ENCODE peak calls at places on chromosomes 13 and 19, in seven cellular contexts. L is BJ, E is nephron progenitor cell, M is HFF-Myc, W is activated B cell treated with CpG ODN at 0.5 μM for 24 hours, K is fibroblast of lung, D is left lung. X is an unnamed sample.

GRCh38 chr13:109362606-109363005 is 423.8 kb downstream of the IRS2 start:
- DNase-seq in L (no peak), W (no peak), D (no peak), K (no peak), E (no peak), M (no peak), X (no peak)

GRCh38 chr13:81639984-81640582 is 1299.2 kb upstream of the SPRY2 start:
- DNase-seq in K (no peak), E (peak), W (no peak), D (no peak), L (no peak), M (no peak), X (no peak)

GRCh38 chr19:2294377-2295335 is 12.7 kb upstream of the PEAK3 start:
- DNase-seq in E (no peak), M (peak), K (peak), W (no peak), L (peak), D (no peak), X (no peak)

GRCh38 chr19:39428309-39429112 is 7.2 kb downstream of the RPS16 start:
- DNase-seq in M (no peak), D (no peak), L (peak), K (peak), W (no peak), E (peak), X (no peak)

GRCh38 chr13:32824671-32825070 is 191.6 kb upstream of the KL start:
- DNase-seq in M (peak), K (peak), D (no peak), L (peak), E (no peak), W (no peak), X (no peak)

GRCh38 chr19:49427855-49428546 is 2.8 kb downstream of the GFY start:
- DNase-seq in E (peak), D (peak), L (no peak), K (no peak), W (no peak), M (no peak), X (no peak)

GRCh38 chr19:16895467-16896097 is 6.8 kb downstream of the F2RL3 start:
- DNase-seq in E (no peak), L (no peak), W (no peak), D (peak), K (peak), M (no peak), X (no peak)

GRCh38 chr13:109900723-109901122 is 114.3 kb upstream of the IRS2 start:
- DNase-seq in L (no peak), W (no peak), E (no peak), K (no peak), D (no peak), M (no peak), X (no peak)

GRCh38 chr19:1206733-1207301 is 1.2 kb downstream of the STK11 start:
- DNase-seq in M (no peak), D (peak), K (no peak), W (peak), L (no peak), E (no peak), X (no peak)

GRCh38 chr19:34888091-34888490 is 38.6 kb upstream of the ZNF30 start:
- DNase-seq in W (no peak), M (no peak), D (no peak), K (no peak), L (no peak), E (no peak), X (no peak)
- TF ChIP-seq CTCF in W (no peak), M (no peak), D (no peak), K (no peak), L (no peak), E (no peak), X (no peak)

DNA sequence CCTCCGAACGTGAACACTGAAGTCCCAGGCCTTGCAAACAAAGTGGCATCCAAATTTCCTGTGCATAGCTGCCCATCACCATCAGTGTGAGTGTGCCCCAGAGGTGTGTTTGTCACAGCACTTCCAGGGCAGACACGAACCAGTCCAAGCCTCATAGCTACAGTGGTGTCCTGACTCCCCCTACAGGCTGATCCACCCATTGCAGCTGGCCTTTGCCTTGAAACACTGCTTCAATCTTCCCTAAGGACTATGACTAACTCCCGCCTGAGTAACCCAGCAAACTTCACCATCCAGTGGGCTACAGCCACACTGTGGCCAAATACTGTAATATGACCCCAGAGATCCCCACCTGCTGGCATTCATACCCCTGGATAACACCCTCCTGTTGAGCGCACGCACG is 3.9 kb downstream of the ZNF266 start:
- DNase-seq in K (peak), M (no peak), W (no peak), L (no peak), D (no peak), E (peak), X (peak)
- TF ChIP-seq CTCF in K (peak), M (peak), W (no peak), L (peak), D (peak), E (peak), X (peak)

GRCh38 chr19:9323919-9324583 is at the start of gene ZNF559:
- DNase-seq in K (peak), D (peak), M (peak), L (peak), W (peak), E (peak), X (peak)

GRCh38 chr19:9321338-9321737 is 2.6 kb upstream of the ZNF559 start:
- DNase-seq in M (no peak), W (no peak), D (no peak), E (no peak), K (no peak), L (no peak), X (no peak)

GRCh38 chr19:9324584-9324962 is 594 bp downstream of the ZNF559 start:
- DNase-seq in D (no peak), M (no peak), L (no peak), K (no peak), W (no peak), E (no peak), X (no peak)

DNA sequence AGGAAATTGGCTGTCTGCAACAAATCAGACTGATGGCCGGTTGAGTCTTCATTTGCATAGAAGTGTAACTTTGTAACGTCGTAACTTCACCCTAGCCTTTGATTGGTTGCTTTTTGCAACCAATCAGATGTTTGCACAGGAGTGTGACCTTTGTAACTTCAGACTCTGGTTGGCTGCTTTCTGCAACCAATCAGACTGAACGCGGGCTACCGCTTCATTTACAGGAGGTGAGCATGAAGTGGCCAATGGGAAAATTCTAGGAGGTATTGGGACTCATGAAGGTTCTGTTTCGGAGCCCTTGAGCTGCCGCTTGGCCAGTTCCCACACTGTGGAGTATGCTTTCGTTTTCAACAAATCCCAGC is 441 bp upstream of the ZNF559 start:
- DNase-seq in W (no peak), M (peak), K (peak), D (no peak), E (no peak), L (peak), X (no peak)
- TF ChIP-seq CTCF in W (no peak), M (no peak), K (no peak), D (no peak), E (no peak), L (no peak), X (no peak)

DNA sequence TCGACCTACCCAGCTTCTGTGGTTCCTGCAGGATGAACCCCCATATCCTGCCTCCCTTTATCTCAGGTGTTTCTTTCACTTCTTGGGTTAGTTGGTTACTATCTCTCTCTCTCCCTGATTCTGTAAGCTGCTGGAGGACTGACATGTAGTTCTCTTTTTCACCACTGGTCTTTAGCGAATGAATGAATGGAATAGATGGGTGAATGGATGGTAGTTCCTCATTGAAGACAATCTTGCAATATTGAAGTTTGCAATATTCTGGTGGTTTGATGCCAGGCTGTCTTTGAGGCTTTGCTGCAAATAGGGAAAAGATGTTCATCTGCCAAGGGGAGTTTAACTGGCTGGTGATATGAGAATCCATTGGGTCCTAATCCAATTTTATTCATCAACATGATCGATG is 120.2 kb downstream of the UBL3 start:
- DNase-seq in E (no peak), K (no peak), L (no peak), D (no peak), W (no peak), M (no peak), X (no peak)
- TF ChIP-seq CTCF in E (no peak), K (peak), L (no peak), D (no peak), W (no peak), M (no peak), X (peak)

X was measured in neural crest cell.